ENCODE peak calls at places on chromosomes 5 and 9, in four cellular contexts. X is hepatocyte, Z is mammary epithelial cell, R is MM.1S. Q is an unnamed sample. For H3K4me1, the result is how much of the 10 kb centered on the place peaks cover.

GRCh38 chr5:143635146-143635752 is 176.7 kb upstream of the HMHB1 start:
- DNase-seq in X (peak), Z (no peak), R (no peak), Q (no peak)

GRCh38 chr5:152819891-152820290 is 414.8 kb upstream of the NMUR2 start:
- DNase-seq in X (no peak), Z (no peak), R (no peak), Q (no peak)

GRCh38 chr5:39266442-39266841 is 47.1 kb upstream of the FYB1 start:
- DNase-seq in X (no peak), Z (no peak), R (no peak), Q (no peak)

GRCh38 chr9:88498880-88499279 is 36.1 kb upstream of the NXNL2 start:
- DNase-seq in X (no peak), Z (no peak), R (no peak), Q (no peak)

GRCh38 chr9:14783358-14783757 is 60.8 kb upstream of the CER1 start:
- DNase-seq in X (no peak), Z (no peak), R (no peak), Q (no peak)

GRCh38 chr9:101764455-101764854 is 26.0 kb upstream of the GRIN3A start:
- DNase-seq in X (no peak), Z (no peak), R (no peak), Q (no peak)

GRCh38 chr9:137227057-137227852 is at the start of gene RNF224:
- DNase-seq in X (peak), Z (peak), R (peak), Q (no peak)

GRCh38 chr9:14221558-14221957 is 92.4 kb downstream of the NFIB start:
- DNase-seq in X (no peak), Z (peak), R (no peak), Q (peak)

GRCh38 chr9:127463891-127464290 is 12.6 kb downstream of the LRSAM1 start:
- DNase-seq in X (peak), Z (no peak), R (no peak), Q (no peak)

GRCh38 chr5:144336619-144337018 is 165.9 kb downstream of the KCTD16 start:
- DNase-seq in X (no peak), Z (no peak), R (no peak), Q (no peak)

GRCh38 chr9:16986441-16987387 is 116.2 kb upstream of the BNC2 start:
- DNase-seq in X (no peak), Z (peak), R (no peak), Q (no peak)

GRCh38 chr5:66710557-66710956 is 114.4 kb downstream of the MAST4 start:
- DNase-seq in X (no peak), Z (peak), R (no peak), Q (no peak)

GRCh38 chr5:8683528-8683927 is 814.6 kb downstream of the MTRR start:
- DNase-seq in X (no peak), Z (no peak), R (no peak), Q (no peak)

GRCh38 chr5:173618927-173619519 is 2.6 kb upstream of the BOD1 start:
- DNase-seq in X (peak), Z (peak), R (peak), Q (no peak)

GRCh38 chr9:133558191-133559126 is 24.0 kb downstream of the ADAMTSL2 start:
- DNase-seq in X (peak), Z (peak), R (peak), Q (no peak)

GRCh38 chr9:108434502-108434901 is 421.3 kb downstream of the ACTL7B start:
- DNase-seq in X (no peak), Z (no peak), R (no peak), Q (no peak)

GRCh38 chr5:164637931-164638521 is 1132.6 kb downstream of the MAT2B start:
- DNase-seq in X (no peak), Z (no peak), R (no peak), Q (no peak)

GRCh38 chr5:154165886-154166285 is 24.6 kb upstream of the GALNT10 start:
- DNase-seq in X (no peak), Z (no peak), R (no peak), Q (no peak)

GRCh38 chr9:84785766-84786547 is 116.4 kb downstream of the NTRK2 start:
- DNase-seq in X (no peak), Z (no peak), R (no peak), Q (no peak)

GRCh38 chr5:1801061-1801953 is at the start of gene NDUFS6:
- DNase-seq in X (peak), Z (peak), R (peak), Q (no peak)

GRCh38 chr5:15575566-15576195 is 75.7 kb downstream of the FBXL7 start:
- DNase-seq in X (no peak), Z (no peak), R (no peak), Q (no peak)

GRCh38 chr9:92954078-92954861 is 6.9 kb downstream of the FGD3 start:
- DNase-seq in X (no peak), Z (peak), R (peak), Q (peak)

GRCh38 chr5:148163345-148163744 is 5.0 kb upstream of the SPINK14 start:
- DNase-seq in X (no peak), Z (no peak), R (no peak), Q (no peak)

GRCh38 chr5:171842777-171843053 is 57.1 kb downstream of the SMIM23 start:
- DNase-seq in X (no peak), Z (no peak), R (no peak), Q (no peak)

GRCh38 chr5:114118511-114118910 is 243.4 kb upstream of the KCNN2 start:
- DNase-seq in X (no peak), Z (no peak), R (no peak), Q (no peak)

GRCh38 chr5:158701406-158702177 is 398.1 kb downstream of the EBF1 start:
- DNase-seq in X (no peak), Z (peak), R (no peak), Q (no peak)

DNA sequence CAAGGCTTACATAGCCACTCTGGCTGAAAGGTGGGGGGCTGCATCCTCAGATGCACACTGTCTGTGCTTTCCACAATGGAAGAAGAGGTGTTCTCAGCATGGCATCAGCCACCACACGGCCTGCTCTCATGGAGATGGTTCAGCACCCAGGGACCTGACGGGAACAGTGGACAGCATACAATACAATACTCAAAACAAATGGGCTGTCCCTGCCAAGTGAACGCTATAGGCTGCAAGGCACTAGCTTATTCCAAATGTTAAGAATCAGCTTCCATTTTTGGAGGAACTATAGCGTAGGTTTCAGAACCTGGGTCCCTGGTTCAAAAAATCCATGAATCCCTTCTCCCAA is 77.2 kb downstream of the ZNF608 start:
- DNase-seq in X (no peak), Z (no peak), R (no peak), Q (no peak)
- H3K4me1 ChIP-seq in X (under half), Z (under half), R (under half), Q (under half)

GRCh38 chr9:123998970-123999621 is 12.5 kb upstream of the LHX2 start:
- DNase-seq in X (no peak), Z (no peak), R (no peak), Q (no peak)
- TF ChIP-seq EZH2 in X (peak), Z (peak), R (no peak), Q (peak)

GRCh38 chr9:79568337-79569084 is 3.3 kb upstream of the TLE4 start:
- DNase-seq in X (no peak), Z (no peak), R (peak), Q (no peak)
- TF ChIP-seq CTCF in X (no peak), Z (no peak), R (peak), Q (no peak)

GRCh38 chr9:131673068-131673467 is 66.8 kb downstream of the RAPGEF1 start:
- DNase-seq in X (no peak), Z (no peak), R (no peak), Q (no peak)

GRCh38 chr9:131674425-131675421 is 65.2 kb downstream of the RAPGEF1 start:
- DNase-seq in X (no peak), Z (no peak), R (peak), Q (no peak)

GRCh38 chr9:131672451-131672850 is 67.4 kb downstream of the RAPGEF1 start:
- DNase-seq in X (no peak), Z (no peak), R (no peak), Q (no peak)

GRCh38 chr9:131675437-131676022 is 64.3 kb downstream of the RAPGEF1 start:
- DNase-seq in X (no peak), Z (no peak), R (peak), Q (no peak)

GRCh38 chr9:131673531-131673930 is 66.3 kb downstream of the RAPGEF1 start:
- DNase-seq in X (no peak), Z (no peak), R (no peak), Q (no peak)
- H3K4me1 ChIP-seq in X (half or more), Z (under half), R (under half), Q (under half)

DNA sequence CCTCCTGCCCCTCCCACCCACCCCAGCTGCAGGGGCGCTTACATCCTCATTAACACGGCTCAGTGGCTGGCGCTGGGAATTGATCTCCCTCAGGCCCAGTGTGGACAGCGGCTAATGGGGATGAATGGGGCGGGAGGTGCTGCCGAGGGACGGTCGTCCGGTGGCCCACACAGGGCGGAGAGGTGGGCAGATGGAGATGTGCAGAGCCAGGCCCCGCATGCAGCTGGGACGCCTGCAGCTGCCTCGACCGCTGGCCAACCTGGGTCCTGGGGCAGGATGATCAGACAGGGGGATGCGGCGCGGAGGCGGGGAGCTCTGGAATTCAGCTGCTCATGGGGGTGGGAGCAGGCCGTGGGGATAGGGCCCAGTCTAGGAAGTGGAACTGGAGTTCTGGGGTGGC is 17.6 kb downstream of the TSPAN17 start:
- DNase-seq in X (no peak), Z (no peak), R (no peak), Q (no peak)
- TF ChIP-seq EZH2 in X (no peak), Z (no peak), R (no peak), Q (no peak)

GRCh38 chr9:129401623-129402340 is 219.1 kb downstream of the C9orf50 start:
- DNase-seq in X (no peak), Z (no peak), R (no peak), Q (no peak)

GRCh38 chr9:129400971-129401622 is 219.8 kb downstream of the C9orf50 start:
- DNase-seq in X (no peak), Z (no peak), R (no peak), Q (no peak)

GRCh38 chr9:129402931-129403742 is 217.8 kb downstream of the C9orf50 start:
- DNase-seq in X (no peak), Z (no peak), R (no peak), Q (no peak)

GRCh38 chr9:129403743-129404620 is 216.9 kb downstream of the C9orf50 start:
- DNase-seq in X (no peak), Z (no peak), R (no peak), Q (no peak)

DNA sequence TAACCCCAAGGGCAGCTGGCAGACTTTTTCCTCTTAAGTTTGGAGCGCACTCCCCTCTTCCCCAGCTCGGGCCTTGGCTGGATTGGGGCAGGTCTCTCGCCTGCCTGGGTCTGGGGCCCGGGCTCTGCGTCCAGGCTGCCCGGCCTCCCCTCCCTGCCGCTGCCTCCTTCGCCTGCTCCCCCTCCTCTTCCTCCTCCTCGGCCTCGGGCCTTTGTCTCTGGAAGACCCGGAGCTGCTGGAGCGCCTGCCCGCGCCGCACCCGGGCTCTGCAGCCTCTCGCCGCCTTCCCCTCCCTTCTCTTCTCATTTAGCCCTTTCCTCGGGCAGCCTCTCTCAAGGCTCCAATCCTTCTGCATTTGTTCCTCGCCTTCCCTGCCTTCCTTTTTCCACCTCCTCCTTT is 218.6 kb downstream of the C9orf50 start:
- DNase-seq in X (no peak), Z (no peak), R (no peak), Q (no peak)
- TF ChIP-seq CTCF in X (no peak), Z (no peak), R (no peak), Q (no peak)